ENCODE peak calls at places on chromosomes 13 and 19, in five cellular contexts. V is small intestine; I is heart left ventricle; Q is naive thymus-derived CD4-positive, alpha-beta T cell; T is uterus. D is an unnamed sample.

GRCh38 chr19:50505856-50506611 is 5.0 kb downstream of the JOSD2 start:
- DNase-seq in T (no peak), V (no peak), Q (no peak), I (no peak), D (peak; percentile 48)

GRCh38 chr13:109790951-109791605 is 4.7 kb upstream of the IRS2 start:
- DNase-seq in V (peak; percentile 57), Q (no peak), I (no peak), T (no peak), D (no peak)

GRCh38 chr13:110716235-110716505 is 2.7 kb downstream of the ING1 start:
- DNase-seq in V (peak; percentile 73), I (no peak), Q (no peak), T (peak; percentile 56), D (peak; percentile 83)

GRCh38 chr13:53848546-53848945 is 819.9 kb downstream of the OLFM4 start:
- DNase-seq in Q (no peak), I (no peak), T (no peak), V (no peak), D (no peak)

GRCh38 chr19:5977222-5977784 is 637 bp downstream of the RANBP3 start:
- DNase-seq in Q (no peak), I (no peak), V (no peak), T (no peak), D (no peak)

GRCh38 chr13:94516456-94516855 is 37.0 kb upstream of the DCT start:
- DNase-seq in Q (no peak), T (no peak), V (no peak), I (no peak), D (no peak)

GRCh38 chr19:47696635-47697034 is 16.6 kb upstream of the EHD2 start:
- DNase-seq in T (no peak), I (no peak), Q (no peak), V (no peak), D (peak; percentile 39)

GRCh38 chr19:40601061-40601973 is at the start of gene LTBP4:
- DNase-seq in V (peak; percentile 32), I (peak; percentile 85), Q (peak; percentile 61), T (peak; percentile 81), D (peak; percentile 62)

GRCh38 chr13:77693449-77693940 is 4.0 kb upstream of the SLAIN1 start:
- DNase-seq in Q (no peak), V (no peak), I (no peak), T (no peak), D (no peak)

GRCh38 chr19:45428385-45429231 is 4.9 kb upstream of the ERCC1 start:
- DNase-seq in T (peak; percentile 52), Q (no peak), I (peak; percentile 85), V (no peak), D (peak; percentile 92)

GRCh38 chr13:73957889-73958288 is 176.3 kb downstream of the KLF12 start:
- DNase-seq in I (no peak), T (no peak), Q (no peak), V (no peak), D (no peak)

GRCh38 chr13:59367467-59367866 is 796.3 kb downstream of the DIAPH3 start:
- DNase-seq in I (no peak), V (no peak), Q (no peak), T (no peak), D (no peak)
- H3K36me3 ChIP-seq in I (no peaks in the 10 kb centered on the region), V (no peaks in the 10 kb centered on the region), Q (no peaks in the 10 kb centered on the region), T (no peaks in the 10 kb centered on the region), D (no peaks in the 10 kb centered on the region)

DNA sequence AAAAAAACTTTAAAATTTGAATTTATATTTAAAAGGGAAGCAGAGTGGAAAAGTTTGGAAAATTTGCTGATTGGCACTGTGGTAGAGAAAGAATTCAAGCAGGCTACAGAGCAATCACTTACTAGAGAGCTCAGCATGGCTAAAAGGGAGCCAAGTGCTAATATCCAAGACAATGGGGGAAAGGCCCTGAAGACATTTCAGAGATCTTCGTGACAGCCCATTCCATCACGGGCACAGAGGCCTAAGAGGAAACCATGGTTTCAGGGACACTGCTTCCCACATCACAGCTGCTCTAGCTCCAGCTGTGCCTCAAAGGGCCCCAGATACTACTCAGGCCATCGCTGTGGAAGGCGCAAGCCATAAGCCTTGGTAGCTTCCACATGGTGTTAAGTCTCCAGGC is 73.7 kb downstream of the SGCG start:
- DNase-seq in Q (no peak), I (no peak), T (no peak), V (no peak), D (no peak)
- H3K36me3 ChIP-seq in Q (no peaks in the 10 kb centered on the region), I (peaks cover 3% of the 10 kb centered on the region), T (no peaks in the 10 kb centered on the region), V (no peaks in the 10 kb centered on the region), D (no peaks in the 10 kb centered on the region)

GRCh38 chr13:112839347-112840105 is 129.5 kb upstream of the MCF2L start:
- DNase-seq in T (peak; percentile 7), V (no peak), Q (no peak), I (no peak), D (no peak)
- H3K36me3 ChIP-seq in T (no peaks in the 10 kb centered on the region), V (peaks cover 13% of the 10 kb centered on the region), Q (peaks cover 10% of the 10 kb centered on the region), I (peaks cover 70% of the 10 kb centered on the region), D (no peaks in the 10 kb centered on the region)

DNA sequence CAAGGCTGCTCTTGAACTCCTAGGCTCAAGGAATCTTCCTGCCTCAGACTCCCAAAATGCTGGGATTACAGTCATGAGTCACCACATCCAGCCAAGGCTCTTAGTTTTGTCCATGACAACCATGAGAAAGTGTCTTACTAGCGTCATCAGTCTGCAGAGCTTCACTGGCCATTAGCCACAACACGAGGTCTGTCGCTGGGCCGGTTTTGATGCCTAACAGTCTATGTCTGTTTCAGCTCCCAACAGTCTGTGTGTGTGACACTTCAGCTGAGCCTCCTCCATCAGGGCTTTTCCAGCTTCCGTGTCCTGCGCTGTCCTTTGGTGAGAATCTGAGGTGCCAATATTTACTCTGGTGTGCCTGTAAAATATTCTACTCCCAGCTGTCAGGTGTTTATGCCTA is 47.6 kb downstream of the CEP89 start:
- DNase-seq in Q (no peak), V (peak; percentile 31), T (no peak), I (no peak), D (no peak)
- H3K36me3 ChIP-seq in Q (peaks cover 6% of the 10 kb centered on the region), V (peaks cover 3% of the 10 kb centered on the region), T (no peaks in the 10 kb centered on the region), I (peaks cover 77% of the 10 kb centered on the region), D (no peaks in the 10 kb centered on the region)

DNA sequence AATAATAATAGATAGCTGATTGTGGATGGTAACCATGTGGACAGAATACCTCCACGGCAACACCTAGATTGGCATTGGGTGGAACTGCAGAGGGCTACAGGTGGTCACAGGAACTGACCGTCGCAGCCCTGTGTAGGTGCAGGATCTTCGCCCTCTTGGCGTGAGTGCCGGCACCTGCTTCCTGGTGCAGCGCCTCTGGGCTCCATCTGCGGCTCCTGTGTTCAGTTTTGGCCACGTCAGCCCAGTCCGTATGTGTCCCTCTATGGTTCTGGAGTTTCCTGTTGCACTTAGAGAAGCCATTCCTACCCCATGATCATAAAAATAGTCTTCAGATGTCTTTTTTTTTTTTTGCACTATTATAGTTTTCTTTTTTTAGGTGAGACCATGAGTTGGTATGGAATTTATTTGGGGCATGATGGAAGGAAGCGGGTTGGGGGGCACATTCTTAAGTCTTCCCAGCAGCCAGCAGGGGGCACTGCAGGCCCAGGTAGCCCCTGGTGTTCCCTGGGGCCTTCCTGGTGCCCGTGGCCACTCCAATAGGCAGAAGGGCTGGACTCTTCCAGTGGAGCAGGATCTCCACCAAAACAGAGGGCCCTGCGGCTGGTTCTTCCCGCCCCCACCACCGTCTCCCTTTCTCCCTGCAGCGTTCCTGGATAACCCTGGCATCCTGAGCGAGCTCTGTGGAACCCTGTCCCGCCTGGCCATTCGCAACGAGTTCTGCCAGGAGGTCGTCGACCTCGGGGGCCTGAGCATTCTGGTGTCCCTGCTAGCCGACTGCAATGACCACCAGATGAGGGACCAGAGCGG is 10.1 kb upstream of the SLC25A42 start:
- DNase-seq in T (peak; percentile 61), Q (peak; percentile 51), V (peak; percentile 64), I (peak; percentile 62), D (peak; percentile 78)
- H3K36me3 ChIP-seq in T (no peaks in the 10 kb centered on the region), Q (no peaks in the 10 kb centered on the region), V (peaks cover 5% of the 10 kb centered on the region), I (peaks cover 53% of the 10 kb centered on the region), D (peaks cover 74% of the 10 kb centered on the region)

DNA sequence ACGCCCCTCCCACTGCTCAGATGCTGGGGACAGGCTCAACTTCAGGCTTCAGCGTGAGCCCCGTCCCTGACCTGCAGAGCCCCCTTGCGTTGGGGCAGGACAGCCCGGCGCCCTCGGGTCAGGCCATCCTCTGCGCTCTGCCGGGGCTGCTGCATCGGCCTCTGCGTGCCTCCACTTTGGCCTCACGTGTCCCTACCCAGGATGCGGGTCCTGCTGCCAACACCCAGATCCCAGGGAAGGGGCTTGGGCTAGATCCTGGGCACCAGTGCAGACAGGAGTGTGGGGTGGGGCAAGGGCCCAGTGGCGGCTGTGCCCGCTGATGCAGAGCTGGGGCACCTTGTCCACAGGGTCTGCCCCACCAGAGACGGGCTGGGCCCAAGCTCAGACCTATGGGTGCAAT is 13.0 kb downstream of the CBARP start:
- DNase-seq in T (no peak), Q (no peak), I (no peak), V (no peak), D (no peak)
- H3K36me3 ChIP-seq in T (no peaks in the 10 kb centered on the region), Q (peaks cover 5% of the 10 kb centered on the region), I (peaks cover 72% of the 10 kb centered on the region), V (peaks cover 24% of the 10 kb centered on the region), D (peaks cover 76% of the 10 kb centered on the region)